ENCODE peak calls at places on chromosomes 11 and 22, in five cellular contexts. O is WTC11, R is adipocyte, T is pancreas, J is NCI-H345. D is an unnamed sample.
A peak's percentile ranks its signal among the peaks of the same experiment; 100 is the strongest.

GRCh38 chr11:75330279-75330678 is 21.2 kb downstream of the ARRB1 start:
- DNase-seq in O (no peak), R (peak; percentile 66), T (no peak), J (no peak), D (no peak)

GRCh38 chr11:34327804-34328631 is 29.8 kb downstream of the ABTB2 start:
- DNase-seq in O (no peak), R (no peak), T (no peak), J (no peak), D (no peak)

GRCh38 chr11:39221739-39222138 is 2237.7 kb downstream of the LRRC4C start:
- DNase-seq in O (no peak), R (no peak), T (no peak), J (no peak), D (no peak)

GRCh38 chr11:1300121-1300520 is 9.3 kb downstream of the TOLLIP start:
- DNase-seq in O (no peak), R (no peak), T (no peak), J (no peak), D (no peak)

GRCh38 chr22:43262990-43263644 is 76.2 kb upstream of the TTLL12 start:
- DNase-seq in O (no peak), R (no peak), T (no peak), J (no peak), D (no peak)

GRCh38 chr11:92152245-92152644 is 72.4 kb upstream of the FAT3 start:
- DNase-seq in O (peak; percentile 52), R (no peak), T (no peak), J (no peak), D (no peak)

GRCh38 chr11:1310772-1311468 is 1.5 kb upstream of the TOLLIP start:
- DNase-seq in O (no peak), R (no peak), T (peak; percentile 13), J (no peak), D (no peak)

GRCh38 chr22:50627914-50628542 is at the start of gene ARSA:
- DNase-seq in O (peak; percentile 82), R (peak; percentile 95), T (peak; percentile 84), J (peak; percentile 71), D (peak; percentile 95)

GRCh38 chr11:116576523-116576922 is 196.3 kb downstream of the BUD13 start:
- DNase-seq in O (no peak), R (no peak), T (no peak), J (no peak), D (no peak)

GRCh38 chr22:18067548-18068341 is 10.0 kb upstream of the PEX26 start:
- DNase-seq in O (no peak), R (no peak), T (no peak), J (no peak), D (no peak)

GRCh38 chr11:1382831-1383607 is 6.7 kb upstream of the BRSK2 start:
- DNase-seq in O (peak; percentile 67), R (peak; percentile 92), T (peak; percentile 66), J (peak; percentile 74), D (peak; percentile 81)

GRCh38 chr11:72491001-72491400 is 56.7 kb upstream of the CLPB start:
- DNase-seq in O (no peak), R (no peak), T (no peak), J (no peak), D (no peak)

GRCh38 chr11:44030276-44030932 is 17.4 kb upstream of the ACCSL start:
- DNase-seq in O (peak; percentile 44), R (peak; percentile 47), T (no peak), J (no peak), D (peak; percentile 78)

GRCh38 chr11:62353841-62354240 is 16.6 kb downstream of the ASRGL1 start:
- DNase-seq in O (no peak), R (no peak), T (peak; percentile 39), J (no peak), D (no peak)

GRCh38 chr11:66017354-66017753 is 5.5 kb downstream of the CST6 start:
- DNase-seq in O (no peak), R (no peak), T (no peak), J (peak; percentile 65), D (no peak)

GRCh38 chr11:34250732-34251639 is 106.8 kb downstream of the ABTB2 start:
- DNase-seq in O (peak; percentile 28), R (peak; percentile 65), T (no peak), J (no peak), D (peak; percentile 56)

GRCh38 chr11:15807827-15808226 is 548.5 kb downstream of the SOX6 start:
- DNase-seq in O (no peak), R (no peak), T (no peak), J (no peak), D (no peak)

GRCh38 chr22:44085743-44086741 is 61.9 kb downstream of the PARVB start:
- DNase-seq in O (peak; percentile 24), R (peak; percentile 28), T (peak; percentile 42), J (peak; percentile 76), D (peak; percentile 66)

GRCh38 chr11:6926208-6927029 is at the start of gene ZNF215:
- DNase-seq in O (peak; percentile 89), R (peak; percentile 92), T (peak; percentile 77), J (peak; percentile 94), D (peak; percentile 92)